ENCODE peak calls at places on chromosomes 5 and 9, in six cellular contexts. One of them, this sample, is unnamed.

GRCh38 chr5:107646418-107646817 is 24.3 kb downstream of the EFNA5 start:
- DNase-seq in non-pigmented ciliary epithelial cell: no peak
- DNase-seq in T-helper 2 cell: no peak
- DNase-seq in occipital lobe: no peak
- DNase-seq in C1 segment of cervical spinal cord: no peak
- DNase-seq in stimulated activated CD4-positive, alpha-beta T cell treated with anti-CD3 and anti-CD28 coated beads, Interleukin-15, amount 100 ng/mL, for 48 hours: no peak
- DNase-seq in this sample: no peak

GRCh38 chr5:72472031-72472430 is 35.2 kb downstream of the ZNF366 start:
- DNase-seq in T-helper 2 cell: no peak
- DNase-seq in C1 segment of cervical spinal cord: no peak
- DNase-seq in occipital lobe: no peak
- DNase-seq in non-pigmented ciliary epithelial cell: no peak
- DNase-seq in stimulated activated CD4-positive, alpha-beta T cell treated with anti-CD3 and anti-CD28 coated beads, Interleukin-15, amount 100 ng/mL, for 48 hours: no peak
- DNase-seq in this sample: no peak

GRCh38 chr9:6944093-6944551 is 186.3 kb downstream of the KDM4C start:
- DNase-seq in C1 segment of cervical spinal cord: no peak
- DNase-seq in non-pigmented ciliary epithelial cell: no peak
- DNase-seq in stimulated activated CD4-positive, alpha-beta T cell treated with anti-CD3 and anti-CD28 coated beads, Interleukin-15, amount 100 ng/mL, for 48 hours: no peak
- DNase-seq in occipital lobe: no peak
- DNase-seq in T-helper 2 cell: no peak
- DNase-seq in this sample: no peak

GRCh38 chr9:89579741-89580395 is 24.9 kb upstream of the GADD45G start:
- DNase-seq in occipital lobe: no peak
- DNase-seq in non-pigmented ciliary epithelial cell: no peak
- DNase-seq in stimulated activated CD4-positive, alpha-beta T cell treated with anti-CD3 and anti-CD28 coated beads, Interleukin-15, amount 100 ng/mL, for 48 hours: no peak
- DNase-seq in T-helper 2 cell: no peak
- DNase-seq in C1 segment of cervical spinal cord: no peak
- DNase-seq in this sample: no peak

GRCh38 chr5:56938858-56939257 is 13.1 kb downstream of the MIER3 start:
- DNase-seq in non-pigmented ciliary epithelial cell: no peak
- DNase-seq in T-helper 2 cell: no peak
- DNase-seq in C1 segment of cervical spinal cord: no peak
- DNase-seq in occipital lobe: no peak
- DNase-seq in stimulated activated CD4-positive, alpha-beta T cell treated with anti-CD3 and anti-CD28 coated beads, Interleukin-15, amount 100 ng/mL, for 48 hours: no peak
- DNase-seq in this sample: no peak

GRCh38 chr5:75116836-75117235 is 64.5 kb upstream of the GCNT4 start:
- DNase-seq in C1 segment of cervical spinal cord: no peak
- DNase-seq in T-helper 2 cell: no peak
- DNase-seq in non-pigmented ciliary epithelial cell: no peak
- DNase-seq in occipital lobe: no peak
- DNase-seq in stimulated activated CD4-positive, alpha-beta T cell treated with anti-CD3 and anti-CD28 coated beads, Interleukin-15, amount 100 ng/mL, for 48 hours: no peak
- DNase-seq in this sample: no peak

GRCh38 chr9:118271331-118271730 is 567.1 kb downstream of the TLR4 start:
- DNase-seq in stimulated activated CD4-positive, alpha-beta T cell treated with anti-CD3 and anti-CD28 coated beads, Interleukin-15, amount 100 ng/mL, for 48 hours: no peak
- DNase-seq in C1 segment of cervical spinal cord: no peak
- DNase-seq in T-helper 2 cell: no peak
- DNase-seq in non-pigmented ciliary epithelial cell: no peak
- DNase-seq in occipital lobe: no peak
- DNase-seq in this sample: no peak

GRCh38 chr5:116564756-116565593 is 9.6 kb downstream of the SEMA6A start:
- DNase-seq in C1 segment of cervical spinal cord: no peak
- DNase-seq in occipital lobe: no peak
- DNase-seq in T-helper 2 cell: no peak
- DNase-seq in stimulated activated CD4-positive, alpha-beta T cell treated with anti-CD3 and anti-CD28 coated beads, Interleukin-15, amount 100 ng/mL, for 48 hours: no peak
- DNase-seq in non-pigmented ciliary epithelial cell: no peak
- DNase-seq in this sample: no peak

GRCh38 chr9:18238752-18239151 is 235.2 kb upstream of the ADAMTSL1 start:
- DNase-seq in non-pigmented ciliary epithelial cell: no peak
- DNase-seq in occipital lobe: no peak
- DNase-seq in stimulated activated CD4-positive, alpha-beta T cell treated with anti-CD3 and anti-CD28 coated beads, Interleukin-15, amount 100 ng/mL, for 48 hours: no peak
- DNase-seq in T-helper 2 cell: no peak
- DNase-seq in C1 segment of cervical spinal cord: no peak
- DNase-seq in this sample: no peak

GRCh38 chr9:13386935-13387667 is 107.6 kb upstream of the MPDZ start:
- DNase-seq in T-helper 2 cell: no peak
- DNase-seq in occipital lobe: no peak
- DNase-seq in stimulated activated CD4-positive, alpha-beta T cell treated with anti-CD3 and anti-CD28 coated beads, Interleukin-15, amount 100 ng/mL, for 48 hours: no peak
- DNase-seq in C1 segment of cervical spinal cord: no peak
- DNase-seq in non-pigmented ciliary epithelial cell: peak; percentile 70
- DNase-seq in this sample: no peak

GRCh38 chr9:83483223-83483622 is 55.0 kb downstream of the FRMD3 start:
- DNase-seq in non-pigmented ciliary epithelial cell: no peak
- DNase-seq in stimulated activated CD4-positive, alpha-beta T cell treated with anti-CD3 and anti-CD28 coated beads, Interleukin-15, amount 100 ng/mL, for 48 hours: no peak
- DNase-seq in T-helper 2 cell: no peak
- DNase-seq in occipital lobe: no peak
- DNase-seq in C1 segment of cervical spinal cord: no peak
- DNase-seq in this sample: no peak

GRCh38 chr5:114101153-114101552 is 260.7 kb upstream of the KCNN2 start:
- DNase-seq in non-pigmented ciliary epithelial cell: peak; percentile 15
- DNase-seq in occipital lobe: no peak
- DNase-seq in T-helper 2 cell: no peak
- DNase-seq in C1 segment of cervical spinal cord: no peak
- DNase-seq in stimulated activated CD4-positive, alpha-beta T cell treated with anti-CD3 and anti-CD28 coated beads, Interleukin-15, amount 100 ng/mL, for 48 hours: no peak
- DNase-seq in this sample: no peak

GRCh38 chr5:137192293-137192743 is 306.8 kb downstream of the SPOCK1 start:
- DNase-seq in stimulated activated CD4-positive, alpha-beta T cell treated with anti-CD3 and anti-CD28 coated beads, Interleukin-15, amount 100 ng/mL, for 48 hours: no peak
- DNase-seq in non-pigmented ciliary epithelial cell: no peak
- DNase-seq in C1 segment of cervical spinal cord: no peak
- DNase-seq in occipital lobe: no peak
- DNase-seq in T-helper 2 cell: no peak
- DNase-seq in this sample: no peak

GRCh38 chr5:147332643-147333042 is 97.8 kb downstream of the STK32A start:
- DNase-seq in occipital lobe: no peak
- DNase-seq in non-pigmented ciliary epithelial cell: no peak
- DNase-seq in C1 segment of cervical spinal cord: no peak
- DNase-seq in stimulated activated CD4-positive, alpha-beta T cell treated with anti-CD3 and anti-CD28 coated beads, Interleukin-15, amount 100 ng/mL, for 48 hours: no peak
- DNase-seq in T-helper 2 cell: no peak
- DNase-seq in this sample: no peak

GRCh38 chr5:32115985-32116384 is 58.1 kb downstream of the GOLPH3 start:
- DNase-seq in T-helper 2 cell: no peak
- DNase-seq in non-pigmented ciliary epithelial cell: no peak
- DNase-seq in C1 segment of cervical spinal cord: no peak
- DNase-seq in occipital lobe: no peak
- DNase-seq in stimulated activated CD4-positive, alpha-beta T cell treated with anti-CD3 and anti-CD28 coated beads, Interleukin-15, amount 100 ng/mL, for 48 hours: no peak
- DNase-seq in this sample: no peak

GRCh38 chr9:95282332-95282731 is 35.2 kb downstream of the FANCC start:
- DNase-seq in C1 segment of cervical spinal cord: no peak
- DNase-seq in T-helper 2 cell: no peak
- DNase-seq in occipital lobe: no peak
- DNase-seq in stimulated activated CD4-positive, alpha-beta T cell treated with anti-CD3 and anti-CD28 coated beads, Interleukin-15, amount 100 ng/mL, for 48 hours: no peak
- DNase-seq in non-pigmented ciliary epithelial cell: no peak
- DNase-seq in this sample: no peak

GRCh38 chr9:110143969-110144545 is 63.9 kb downstream of the C9orf152 start:
- DNase-seq in T-helper 2 cell: no peak
- DNase-seq in non-pigmented ciliary epithelial cell: no peak
- DNase-seq in stimulated activated CD4-positive, alpha-beta T cell treated with anti-CD3 and anti-CD28 coated beads, Interleukin-15, amount 100 ng/mL, for 48 hours: peak; percentile 24
- DNase-seq in C1 segment of cervical spinal cord: no peak
- DNase-seq in occipital lobe: no peak
- DNase-seq in this sample: no peak

GRCh38 chr5:1484416-1485319 is 39.1 kb downstream of the LPCAT1 start:
- DNase-seq in T-helper 2 cell: no peak
- DNase-seq in stimulated activated CD4-positive, alpha-beta T cell treated with anti-CD3 and anti-CD28 coated beads, Interleukin-15, amount 100 ng/mL, for 48 hours: no peak
- DNase-seq in occipital lobe: no peak
- DNase-seq in C1 segment of cervical spinal cord: no peak
- DNase-seq in non-pigmented ciliary epithelial cell: no peak
- DNase-seq in this sample: no peak

GRCh38 chr5:4087110-4087509 is 491.5 kb downstream of the IRX1 start:
- DNase-seq in C1 segment of cervical spinal cord: no peak
- DNase-seq in occipital lobe: no peak
- DNase-seq in T-helper 2 cell: no peak
- DNase-seq in stimulated activated CD4-positive, alpha-beta T cell treated with anti-CD3 and anti-CD28 coated beads, Interleukin-15, amount 100 ng/mL, for 48 hours: no peak
- DNase-seq in non-pigmented ciliary epithelial cell: no peak
- DNase-seq in this sample: no peak

GRCh38 chr5:16855475-16855874 is 80.6 kb downstream of the MYO10 start:
- DNase-seq in non-pigmented ciliary epithelial cell: no peak
- DNase-seq in occipital lobe: no peak
- DNase-seq in stimulated activated CD4-positive, alpha-beta T cell treated with anti-CD3 and anti-CD28 coated beads, Interleukin-15, amount 100 ng/mL, for 48 hours: no peak
- DNase-seq in C1 segment of cervical spinal cord: no peak
- DNase-seq in T-helper 2 cell: no peak
- DNase-seq in this sample: no peak

GRCh38 chr9:38278931-38279532 is 113.5 kb upstream of the ALDH1B1 start:
- DNase-seq in non-pigmented ciliary epithelial cell: no peak
- DNase-seq in C1 segment of cervical spinal cord: no peak
- DNase-seq in T-helper 2 cell: no peak
- DNase-seq in occipital lobe: no peak
- DNase-seq in stimulated activated CD4-positive, alpha-beta T cell treated with anti-CD3 and anti-CD28 coated beads, Interleukin-15, amount 100 ng/mL, for 48 hours: no peak
- DNase-seq in this sample: no peak

GRCh38 chr5:75045071-75045470 is 7.3 kb downstream of the GCNT4 start:
- DNase-seq in non-pigmented ciliary epithelial cell: no peak
- DNase-seq in stimulated activated CD4-positive, alpha-beta T cell treated with anti-CD3 and anti-CD28 coated beads, Interleukin-15, amount 100 ng/mL, for 48 hours: no peak
- DNase-seq in T-helper 2 cell: no peak
- DNase-seq in C1 segment of cervical spinal cord: no peak
- DNase-seq in occipital lobe: no peak
- DNase-seq in this sample: no peak

GRCh38 chr5:151738125-151738848 is 20.1 kb downstream of the ATOX1 start:
- DNase-seq in C1 segment of cervical spinal cord: no peak
- DNase-seq in stimulated activated CD4-positive, alpha-beta T cell treated with anti-CD3 and anti-CD28 coated beads, Interleukin-15, amount 100 ng/mL, for 48 hours: no peak
- DNase-seq in non-pigmented ciliary epithelial cell: no peak
- DNase-seq in T-helper 2 cell: no peak
- DNase-seq in occipital lobe: no peak
- DNase-seq in this sample: no peak

GRCh38 chr9:136566899-136567298 is 21.1 kb upstream of the NOTCH1 start:
- DNase-seq in T-helper 2 cell: no peak
- DNase-seq in non-pigmented ciliary epithelial cell: no peak
- DNase-seq in stimulated activated CD4-positive, alpha-beta T cell treated with anti-CD3 and anti-CD28 coated beads, Interleukin-15, amount 100 ng/mL, for 48 hours: no peak
- DNase-seq in occipital lobe: peak; percentile 75
- DNase-seq in C1 segment of cervical spinal cord: peak; percentile 80
- DNase-seq in this sample: peak; percentile 79

GRCh38 chr9:74449060-74449459 is 48.1 kb upstream of the RORB start:
- DNase-seq in stimulated activated CD4-positive, alpha-beta T cell treated with anti-CD3 and anti-CD28 coated beads, Interleukin-15, amount 100 ng/mL, for 48 hours: no peak
- DNase-seq in non-pigmented ciliary epithelial cell: no peak
- DNase-seq in occipital lobe: no peak
- DNase-seq in C1 segment of cervical spinal cord: no peak
- DNase-seq in T-helper 2 cell: no peak
- DNase-seq in this sample: no peak

This sample was measured in caudate nucleus.